ENCODE peak calls at places on chromosomes 5 and 9, in eight cellular contexts. V is NCI-H446; B is H54; U is stimulated activated CD4-positive, alpha-beta T cell treated with anti-CD3 and anti-CD28 coated beads, Interleukin-12 subunit alpha, Interleukin-12 subunit beta, amount 100 ng/mL, for 4 hours; Y is iPS DF 19.7; W is HT1080; M is AML-193; A is Ammon's horn. C is an unnamed sample.

GRCh38 chr9:131289301-131290038 is at the start of gene PLPP7:
- DNase-seq in A (peak; percentile 94), U (no peak), B (no peak), Y (no peak), V (no peak), W (peak; percentile 34), M (no peak), C (no peak)

GRCh38 chr5:149228610-149229297 is 42.9 kb upstream of the AFAP1L1 start:
- DNase-seq in U (no peak), Y (peak; percentile 17), W (peak; percentile 81), B (peak; percentile 89), A (peak; percentile 79), M (peak; percentile 8), V (peak; percentile 29), C (peak; percentile 53)

GRCh38 chr5:80959768-80960442 is at the start of gene RASGRF2:
- DNase-seq in A (peak; percentile 40), W (peak; percentile 38), V (no peak), U (peak; percentile 41), Y (no peak), B (no peak), M (no peak), C (no peak)

GRCh38 chr5:143842920-143843319 is 31.0 kb downstream of the HMHB1 start:
- DNase-seq in B (no peak), V (no peak), M (no peak), U (no peak), A (no peak), W (peak; percentile 25), Y (no peak), C (no peak)

GRCh38 chr9:112162644-112163413 is 12.3 kb downstream of the SUSD1 start:
- DNase-seq in B (no peak), A (no peak), U (no peak), V (no peak), Y (no peak), W (no peak), M (peak; percentile 55), C (no peak)

GRCh38 chr5:143629871-143630658 is 181.9 kb upstream of the HMHB1 start:
- DNase-seq in U (no peak), B (peak; percentile 26), Y (no peak), M (no peak), W (peak; percentile 54), V (no peak), A (no peak), C (peak; percentile 90)

GRCh38 chr5:93954421-93955069 is 213.1 kb upstream of the POU5F2 start:
- DNase-seq in A (no peak), V (no peak), Y (no peak), U (no peak), B (no peak), W (no peak), M (no peak), C (no peak)

GRCh38 chr9:93254806-93255519 is 71.0 kb downstream of the WNK2 start:
- DNase-seq in B (no peak), A (peak; percentile 38), Y (no peak), M (no peak), V (no peak), W (no peak), U (no peak), C (no peak)

GRCh38 chr5:180599590-180599914 is 8.3 kb upstream of the SCGB3A1 start:
- DNase-seq in U (no peak), Y (no peak), A (no peak), M (no peak), V (no peak), B (peak; percentile 4), W (no peak), C (no peak)

GRCh38 chr9:126794441-126794840 is 10.4 kb upstream of the ZBTB43 start:
- DNase-seq in Y (no peak), A (no peak), M (no peak), U (no peak), B (no peak), W (no peak), V (no peak), C (no peak)

GRCh38 chr9:426264-426663 is 211.6 kb downstream of the DOCK8 start:
- DNase-seq in B (no peak), V (no peak), Y (no peak), M (no peak), A (no peak), W (no peak), U (no peak), C (no peak)

GRCh38 chr5:35198096-35198495 is 32.2 kb downstream of the PRLR start:
- DNase-seq in V (peak; percentile 91), W (peak; percentile 61), Y (no peak), U (no peak), M (no peak), B (peak; percentile 21), A (no peak), C (no peak)

GRCh38 chr5:121731377-121731776 is 120.3 kb upstream of the FTMT start:
- DNase-seq in W (no peak), B (no peak), Y (no peak), V (no peak), U (no peak), M (no peak), A (no peak), C (no peak)

GRCh38 chr5:135220394-135221186 is 178.4 kb downstream of the MACROH2A1 start:
- DNase-seq in W (no peak), M (no peak), B (no peak), V (no peak), Y (no peak), U (no peak), A (no peak), C (no peak)

GRCh38 chr9:76677481-76678055 is 86.7 kb upstream of the PCA3 start:
- DNase-seq in A (no peak), V (no peak), Y (no peak), M (no peak), B (peak; percentile 73), U (no peak), W (peak; percentile 71), C (no peak)

GRCh38 chr9:111429175-111429574 is 55.0 kb downstream of the ECPAS start:
- DNase-seq in A (no peak), M (no peak), B (no peak), V (no peak), W (no peak), Y (no peak), U (no peak), C (no peak)

GRCh38 chr9:105751761-105752160 is 57.4 kb downstream of the TMEM38B start:
- DNase-seq in B (no peak), U (no peak), Y (no peak), A (no peak), M (no peak), W (no peak), V (no peak), C (no peak)

GRCh38 chr5:31471916-31472315 is 60.0 kb downstream of the DROSHA start:
- DNase-seq in W (no peak), M (no peak), A (no peak), B (no peak), V (no peak), U (no peak), Y (no peak), C (no peak)

GRCh38 chr5:22928821-22929482 is 75.8 kb upstream of the CDH12 start:
- DNase-seq in A (no peak), Y (no peak), V (no peak), W (peak; percentile 17), B (no peak), M (no peak), U (no peak), C (no peak)

GRCh38 chr9:99040911-99041582 is 63.9 kb upstream of the TGFBR1 start:
- DNase-seq in A (peak; percentile 44), Y (no peak), V (no peak), M (peak; percentile 80), W (peak; percentile 79), U (no peak), B (peak; percentile 64), C (no peak)

GRCh38 chr5:180140627-180141006 is 68.4 kb downstream of the RASGEF1C start:
- DNase-seq in A (no peak), B (no peak), U (no peak), M (no peak), Y (no peak), W (no peak), V (no peak), C (no peak)

GRCh38 chr5:146947181-146947941 is 68.8 kb upstream of the PPP2R2B start:
- DNase-seq in Y (no peak), M (peak; percentile 59), B (peak; percentile 5), U (no peak), W (peak; percentile 47), V (peak; percentile 71), A (no peak), C (no peak)

GRCh38 chr5:134091626-134092121 is 22.8 kb upstream of the TCF7 start:
- DNase-seq in A (peak; percentile 65), Y (no peak), U (no peak), B (no peak), V (no peak), W (no peak), M (no peak), C (no peak)

GRCh38 chr9:70480405-70480980 is 66.0 kb upstream of the KLF9 start:
- DNase-seq in Y (no peak), U (no peak), B (no peak), W (no peak), V (no peak), M (no peak), A (peak; percentile 94), C (no peak)

GRCh38 chr5:111425205-111425604 is 87.1 kb downstream of the STARD4 start:
- DNase-seq in M (no peak), Y (no peak), V (no peak), W (no peak), A (no peak), U (no peak), B (no peak), C (no peak)

GRCh38 chr5:7218146-7218545 is 177.8 kb upstream of the ADCY2 start:
- DNase-seq in W (no peak), U (no peak), V (no peak), M (no peak), B (no peak), A (no peak), Y (no peak), C (no peak)

GRCh38 chr5:27568811-27569210 is 530.4 kb upstream of the CDH9 start:
- DNase-seq in A (no peak), M (no peak), Y (no peak), W (peak; percentile 28), V (no peak), B (no peak), U (no peak), C (no peak)

GRCh38 chr9:21144620-21145019 is 3.0 kb upstream of the IFNW1 start:
- DNase-seq in U (no peak), A (no peak), W (no peak), V (no peak), B (no peak), M (no peak), Y (no peak), C (no peak)

GRCh38 chr9:127336086-127336485 is 60.9 kb upstream of the SLC2A8 start:
- DNase-seq in M (no peak), U (no peak), A (no peak), W (no peak), V (no peak), B (no peak), Y (no peak), C (no peak)

GRCh38 chr9:26131891-26132290 is 453.6 kb upstream of the TUSC1 start:
- DNase-seq in U (no peak), A (no peak), W (no peak), Y (no peak), M (no peak), B (no peak), V (no peak), C (no peak)

GRCh38 chr5:131394128-131394527 is 130.3 kb downstream of the CDC42SE2 start:
- DNase-seq in U (no peak), B (no peak), Y (no peak), A (no peak), W (no peak), M (no peak), V (no peak), C (no peak)

GRCh38 chr5:174535691-174536090 is 188.7 kb upstream of the MSX2 start:
- DNase-seq in M (no peak), Y (no peak), V (no peak), W (peak; percentile 21), B (peak; percentile 68), A (no peak), U (no peak), C (peak; percentile 89)

GRCh38 chr9:17744786-17745185 is 165.9 kb downstream of the SH3GL2 start:
- DNase-seq in W (no peak), A (no peak), Y (no peak), M (no peak), V (no peak), U (no peak), B (peak; percentile 20), C (no peak)

GRCh38 chr5:31824886-31825774 is 186.2 kb downstream of the PDZD2 start:
- DNase-seq in A (peak; percentile 71), U (peak; percentile 10), W (peak; percentile 72), M (peak; percentile 32), V (no peak), Y (peak; percentile 42), B (peak; percentile 33), C (no peak)